ENCODE peak calls at places on chromosome 9, in four cellular contexts. K is SK-N-SH, C is upper lobe of left lung, R is RWPE2. A is an unnamed sample. For H3K9me3, the result is how much of the 10 kb centered on the place peaks cover.

GRCh38 chr9:126144617-126145456 is 181.8 kb upstream of the MVB12B start:
- DNase-seq in R (no peak), C (no peak), K (no peak), A (no peak)

GRCh38 chr9:26243722-26244121 is 565.5 kb upstream of the TUSC1 start:
- DNase-seq in R (no peak), K (no peak), C (no peak), A (peak)

GRCh38 chr9:91119147-91119546 is 242.6 kb downstream of the AUH start:
- DNase-seq in K (no peak), C (no peak), R (no peak), A (no peak)

GRCh38 chr9:108184941-108185340 is 670.8 kb downstream of the ACTL7B start:
- DNase-seq in K (no peak), C (no peak), R (peak), A (no peak)

GRCh38 chr9:86685556-86685955 is 261.8 kb downstream of the GAS1 start:
- DNase-seq in K (no peak), R (no peak), C (no peak), A (no peak)

GRCh38 chr9:5708414-5708813 is 79.5 kb downstream of the RIC1 start:
- DNase-seq in C (no peak), K (no peak), R (no peak), A (no peak)

GRCh38 chr9:84296146-84296843 is 44.3 kb downstream of the SLC28A3 start:
- DNase-seq in K (no peak), R (no peak), C (peak), A (peak)

GRCh38 chr9:125332527-125332926 is 70.9 kb downstream of the GAPVD1 start:
- DNase-seq in R (no peak), K (no peak), C (no peak), A (no peak)

GRCh38 chr9:92393686-92394085 is 10.7 kb downstream of the OGN start:
- DNase-seq in C (no peak), K (no peak), R (no peak), A (no peak)

GRCh38 chr9:36956908-36957307 is 77.2 kb downstream of the PAX5 start:
- DNase-seq in C (no peak), K (no peak), R (no peak), A (no peak)

GRCh38 chr9:109064963-109065701 is 51.8 kb upstream of the CTNNAL1 start:
- DNase-seq in K (no peak), C (no peak), R (no peak), A (no peak)

GRCh38 chr9:136853596-136854112 is 1.5 kb downstream of the MAMDC4 start:
- DNase-seq in C (no peak), K (no peak), R (no peak), A (no peak)

GRCh38 chr9:113738898-113739604 is 137.1 kb upstream of the ZNF618 start:
- DNase-seq in R (no peak), C (no peak), K (peak), A (no peak)

GRCh38 chr9:70256123-70256551 is 2.6 kb upstream of the SMC5 start:
- DNase-seq in C (no peak), K (no peak), R (no peak), A (peak)

GRCh38 chr9:462611-463010 is 247.9 kb downstream of the DOCK8 start:
- DNase-seq in C (no peak), K (no peak), R (no peak), A (no peak)

GRCh38 chr9:68417762-68418161 is 61.4 kb downstream of the PGM5 start:
- DNase-seq in K (no peak), R (no peak), C (no peak), A (no peak)

GRCh38 chr9:119838210-119838609 is 469.0 kb upstream of the BRINP1 start:
- DNase-seq in K (no peak), C (no peak), R (no peak), A (no peak)

GRCh38 chr9:28720746-28721145 is 1147.5 kb upstream of the C9orf72 start:
- DNase-seq in R (no peak), C (no peak), K (no peak), A (no peak)

GRCh38 chr9:121725008-121725795 is 73.8 kb downstream of the DAB2IP start:
- DNase-seq in C (peak), R (no peak), K (no peak), A (peak)

GRCh38 chr9:3962467-3962866 is 337.4 kb downstream of the GLIS3 start:
- DNase-seq in K (no peak), R (no peak), C (no peak), A (peak)

GRCh38 chr9:8486095-8486494 is 686.5 kb upstream of the DMAC1 start:
- DNase-seq in C (no peak), R (no peak), K (peak), A (no peak)

GRCh38 chr9:38694676-38695075 is 25.3 kb downstream of the FAM240B start:
- DNase-seq in R (no peak), C (no peak), K (no peak), A (no peak)

GRCh38 chr9:96858018-96858573 is 3.8 kb upstream of the ZNF782 start:
- DNase-seq in C (peak), R (no peak), K (no peak), A (no peak)

GRCh38 chr9:24846248-24846912 is 300.7 kb upstream of the IZUMO3 start:
- DNase-seq in K (no peak), R (no peak), C (no peak), A (no peak)

GRCh38 chr9:109586993-109587392 is 88.9 kb upstream of the PTPN3 start:
- DNase-seq in R (no peak), C (no peak), K (no peak), A (no peak)

GRCh38 chr9:16710888-16711287 is 159.6 kb downstream of the BNC2 start:
- DNase-seq in K (no peak), R (no peak), C (no peak), A (no peak)

GRCh38 chr9:129773262-129774048 is 20.6 kb upstream of the PTGES start:
- DNase-seq in R (peak), K (no peak), C (peak), A (peak)

GRCh38 chr9:129768486-129768885 is 15.6 kb upstream of the PTGES start:
- DNase-seq in C (no peak), R (no peak), K (no peak), A (no peak)

GRCh38 chr9:129774791-129775149 is 21.9 kb upstream of the PTGES start:
- DNase-seq in R (no peak), K (peak), C (no peak), A (no peak)

GRCh38 chr9:129769582-129770107 is 16.8 kb upstream of the PTGES start:
- DNase-seq in C (no peak), K (no peak), R (no peak), A (no peak)

GRCh38 chr9:129770741-129771140 is 17.9 kb upstream of the PTGES start:
- DNase-seq in K (no peak), R (no peak), C (no peak), A (no peak)
- H3K27ac ChIP-seq in K (no peak), R (no peak), C (no peak), A (no peak)

GRCh38 chr9:85510830-85511504 is 230.8 kb downstream of the AGTPBP1 start:
- DNase-seq in R (no peak), K (peak), C (no peak), A (no peak)

GRCh38 chr9:85502815-85503643 is 238.7 kb downstream of the AGTPBP1 start:
- DNase-seq in K (no peak), C (no peak), R (no peak), A (no peak)

GRCh38 chr9:85505612-85506011 is 236.1 kb downstream of the AGTPBP1 start:
- DNase-seq in R (no peak), C (no peak), K (no peak), A (no peak)

GRCh38 chr9:85511746-85512145 is 230.0 kb downstream of the AGTPBP1 start:
- DNase-seq in R (no peak), C (no peak), K (no peak), A (no peak)

GRCh38 chr9:85508616-85509015 is 233.1 kb downstream of the AGTPBP1 start:
- DNase-seq in K (no peak), C (no peak), R (no peak), A (no peak)
- TF ChIP-seq CTCF in K (no peak), C (no peak), R (peak), A (no peak)

DNA sequence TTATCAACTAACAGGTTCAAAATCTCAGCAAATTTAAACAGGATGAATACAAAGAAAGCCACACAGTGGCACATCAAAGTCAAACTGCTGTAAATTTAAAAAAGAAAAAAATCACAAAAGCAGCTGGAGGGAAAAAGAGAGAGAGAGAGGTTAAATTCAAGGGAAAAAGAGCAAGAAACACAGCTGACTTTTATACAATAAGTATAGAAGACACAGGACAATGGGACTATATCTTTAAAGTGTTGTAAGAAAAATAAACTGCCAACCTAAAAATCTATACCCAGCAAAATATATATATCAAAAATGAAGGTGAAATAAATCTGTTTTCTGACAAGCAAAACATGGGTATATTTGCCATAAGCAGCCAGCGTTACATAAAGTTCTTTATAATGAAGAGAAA is 261.5 kb downstream of the TLE1 start:
- DNase-seq in K (no peak), C (no peak), R (no peak), A (no peak)
- H3K9me3 ChIP-seq in K (under half), C (under half), R (under half), A (under half)

GRCh38 chr9:127976943-127977871 is 3.6 kb downstream of the EEIG1 start:
- DNase-seq in R (no peak), C (no peak), K (no peak), A (no peak)

GRCh38 chr9:127974769-127975261 is 6.0 kb downstream of the EEIG1 start:
- DNase-seq in C (peak), R (no peak), K (peak), A (no peak)

GRCh38 chr9:127976498-127976897 is 4.3 kb downstream of the EEIG1 start:
- DNase-seq in C (peak), R (no peak), K (no peak), A (no peak)

GRCh38 chr9:127974002-127974768 is 6.6 kb downstream of the EEIG1 start:
- DNase-seq in R (no peak), K (peak), C (no peak), A (no peak)

DNA sequence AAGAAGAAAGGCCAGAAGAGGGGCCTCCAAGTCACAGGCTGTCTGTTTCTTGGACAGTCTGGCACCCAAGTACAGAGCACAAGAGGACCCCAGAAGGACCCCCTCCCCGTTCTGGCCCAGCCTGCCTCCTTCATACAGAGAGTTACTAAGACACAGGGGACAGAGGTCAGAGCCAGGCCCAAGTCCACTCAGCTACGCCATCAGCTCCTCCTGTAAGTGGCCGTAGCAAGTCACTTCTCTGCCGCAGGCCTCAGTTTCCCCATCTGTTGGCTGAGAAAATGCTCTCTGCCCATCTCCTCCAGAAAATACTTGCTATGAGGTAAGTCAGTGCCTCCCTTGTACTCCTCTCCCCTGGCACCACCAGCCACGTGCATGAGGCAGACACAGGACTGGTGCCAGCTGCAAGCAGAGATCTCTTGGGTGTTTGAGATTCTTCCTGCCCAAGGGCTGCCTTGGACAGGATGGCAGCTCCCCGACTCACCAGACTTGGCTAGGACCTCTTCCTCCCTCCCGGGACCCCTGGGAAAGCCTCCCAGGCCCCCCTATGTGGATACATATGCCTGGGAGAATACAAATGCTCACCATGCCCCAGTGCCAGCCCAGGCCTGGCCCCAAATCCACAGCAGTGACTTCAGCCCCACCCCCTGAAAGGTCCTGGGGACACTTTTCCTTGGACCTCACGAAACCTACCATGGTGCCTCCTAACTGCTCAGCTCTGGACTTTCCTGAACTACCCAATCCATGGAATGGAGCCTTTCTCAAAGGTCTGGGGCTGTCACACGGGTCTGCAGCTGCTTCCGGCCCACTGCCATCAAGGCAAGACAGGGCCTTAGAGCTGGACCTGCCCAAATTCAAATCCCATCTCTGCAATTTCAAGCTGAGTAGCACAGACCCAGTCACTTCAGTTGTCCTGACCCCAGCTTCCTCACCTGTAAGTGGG is 5.1 kb downstream of the EEIG1 start:
- DNase-seq in K (no peak), R (no peak), C (no peak), A (no peak)
- H3K27ac ChIP-seq in K (no peak), R (no peak), C (peak), A (no peak)

DNA sequence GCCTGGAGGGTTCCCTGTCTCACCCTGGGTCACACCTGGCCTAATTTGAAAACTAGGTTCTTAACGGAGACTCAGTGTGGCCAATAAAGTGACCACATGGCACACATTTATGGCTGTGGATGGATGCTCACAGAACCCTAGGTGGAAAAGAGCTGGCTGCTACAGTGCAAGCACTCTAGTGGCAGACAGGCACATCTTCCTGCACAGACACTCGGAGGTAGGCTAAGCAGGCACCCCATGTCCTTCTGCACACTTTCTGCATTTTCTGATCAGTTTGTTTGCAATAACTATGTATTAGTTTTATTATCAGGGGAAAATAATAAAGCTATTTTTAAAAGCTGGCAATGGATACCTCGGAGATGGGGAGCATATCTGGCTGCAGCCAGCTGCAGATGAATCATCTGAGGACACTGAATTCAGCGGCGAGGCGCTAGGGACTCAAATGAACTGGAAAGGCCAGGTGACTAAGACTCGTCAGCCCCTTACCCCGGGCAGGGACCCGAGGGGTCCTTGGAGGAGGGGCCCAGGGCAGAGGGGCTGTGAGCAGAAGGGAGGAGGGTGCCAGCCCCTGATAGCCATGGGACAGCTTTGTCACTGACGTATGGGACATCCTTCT is 96.2 kb downstream of the OLFM1 start:
- DNase-seq in K (no peak), C (no peak), R (no peak), A (no peak)
- TF ChIP-seq CTCF in K (no peak), C (no peak), R (no peak), A (no peak)

GRCh38 chr9:21901538-21901937 is 92.7 kb downstream of the CDKN2A start:
- DNase-seq in K (no peak), C (no peak), R (no peak), A (no peak)
- H3K9me3 ChIP-seq in K (under half), C (under half), R (under half), A (under half)

GRCh38 chr9:77602852-77603251 is 45.3 kb downstream of the GNA14 start:
- DNase-seq in C (no peak), K (no peak), R (no peak), A (no peak)

GRCh38 chr9:77604316-77604715 is 43.8 kb downstream of the GNA14 start:
- DNase-seq in R (no peak), K (no peak), C (no peak), A (no peak)

GRCh38 chr9:77605449-77606220 is 42.5 kb downstream of the GNA14 start:
- DNase-seq in K (no peak), C (no peak), R (no peak), A (no peak)

GRCh38 chr9:77601476-77602056 is 46.6 kb downstream of the GNA14 start:
- DNase-seq in K (peak), C (no peak), R (no peak), A (no peak)

DNA sequence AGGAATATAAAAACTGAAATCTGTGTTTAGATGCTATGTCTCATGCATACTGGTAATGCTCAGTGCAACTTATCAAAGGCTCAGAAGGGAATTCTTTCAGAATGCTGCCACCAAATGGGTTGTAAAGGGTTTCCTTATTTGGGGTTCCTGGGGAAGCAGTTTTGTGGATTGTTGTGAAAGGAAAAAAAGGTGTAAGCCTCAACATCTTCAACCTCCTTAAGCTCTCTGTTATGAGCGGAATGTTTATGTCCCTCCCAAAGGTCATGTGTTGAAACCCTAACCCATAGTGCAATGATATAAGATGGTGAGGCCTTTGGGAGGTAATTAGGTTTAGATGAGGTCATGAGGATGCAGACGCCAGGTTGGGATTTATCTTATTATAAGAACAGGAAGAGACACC is 41.6 kb downstream of the GNA14 start:
- DNase-seq in K (no peak), C (no peak), R (no peak), A (no peak)
- H3K27ac ChIP-seq in K (no peak), C (peak), R (no peak), A (no peak)

GRCh38 chr9:23341346-23341745 is 484.7 kb downstream of the ELAVL2 start:
- DNase-seq in C (no peak), R (no peak), K (no peak), A (no peak)
- TF ChIP-seq CTCF in C (no peak), R (no peak), K (no peak), A (no peak)